ENCODE peak calls at places on chromosomes 5 and 9, in ten cellular contexts. U is IMR-90, P is body of pancreas, D is transverse colon, N is A549, Q is esophagus squamous epithelium, C is Peyer's patch, K is ovary, B is HCT116, W is adrenal gland. O is an unnamed sample.

GRCh38 chr9:20622330-20623020 is at the start of gene MLLT3:
- DNase-seq in U (peak), P (peak), D (peak), N (peak), Q (peak), C (peak), K (peak), B (peak), W (peak), O (peak)

GRCh38 chr9:123637940-123638634 is 282.1 kb downstream of the CRB2 start:
- DNase-seq in U (peak), P (no peak), D (peak), N (no peak), Q (no peak), C (no peak), K (no peak), B (no peak), W (no peak), O (no peak)

GRCh38 chr9:15268317-15268716 is 38.7 kb downstream of the TTC39B start:
- DNase-seq in U (peak), P (no peak), D (no peak), N (no peak), Q (no peak), C (no peak), K (no peak), B (no peak), W (no peak), O (no peak)

GRCh38 chr5:14190194-14191164 is 47.3 kb downstream of the TRIO start:
- DNase-seq in U (peak), P (no peak), D (no peak), N (peak), Q (no peak), C (no peak), K (no peak), B (peak), W (peak), O (peak)

GRCh38 chr9:113503613-113504230 is 40.2 kb downstream of the RGS3 start:
- DNase-seq in U (peak), P (no peak), D (no peak), N (no peak), Q (no peak), C (no peak), K (no peak), B (no peak), W (no peak), O (no peak)

GRCh38 chr5:125813221-125813974 is 609.8 kb upstream of the GRAMD2B start:
- DNase-seq in U (no peak), P (no peak), D (no peak), N (no peak), Q (no peak), C (no peak), K (no peak), B (no peak), W (no peak), O (no peak)

GRCh38 chr5:131264453-131265200 is 774 bp downstream of the CDC42SE2 start:
- DNase-seq in U (peak), P (peak), D (peak), N (peak), Q (no peak), C (peak), K (peak), B (no peak), W (peak), O (no peak)

GRCh38 chr9:121686930-121687541 is 35.6 kb downstream of the DAB2IP start:
- DNase-seq in U (peak), P (peak), D (peak), N (peak), Q (no peak), C (peak), K (peak), B (peak), W (peak), O (peak)

GRCh38 chr9:131180454-131180853 is 55.1 kb downstream of the NUP214 start:
- DNase-seq in U (peak), P (no peak), D (no peak), N (no peak), Q (no peak), C (no peak), K (peak), B (no peak), W (no peak), O (no peak)

GRCh38 chr9:135088348-135088978 is 995 bp downstream of the OLFM1 start:
- DNase-seq in U (no peak), P (no peak), D (no peak), N (no peak), Q (no peak), C (no peak), K (no peak), B (no peak), W (no peak), O (no peak)

GRCh38 chr5:9766581-9766980 is 136.4 kb upstream of the TAS2R1 start:
- DNase-seq in U (peak), P (no peak), D (no peak), N (no peak), Q (no peak), C (no peak), K (no peak), B (no peak), W (no peak), O (no peak)

DNA sequence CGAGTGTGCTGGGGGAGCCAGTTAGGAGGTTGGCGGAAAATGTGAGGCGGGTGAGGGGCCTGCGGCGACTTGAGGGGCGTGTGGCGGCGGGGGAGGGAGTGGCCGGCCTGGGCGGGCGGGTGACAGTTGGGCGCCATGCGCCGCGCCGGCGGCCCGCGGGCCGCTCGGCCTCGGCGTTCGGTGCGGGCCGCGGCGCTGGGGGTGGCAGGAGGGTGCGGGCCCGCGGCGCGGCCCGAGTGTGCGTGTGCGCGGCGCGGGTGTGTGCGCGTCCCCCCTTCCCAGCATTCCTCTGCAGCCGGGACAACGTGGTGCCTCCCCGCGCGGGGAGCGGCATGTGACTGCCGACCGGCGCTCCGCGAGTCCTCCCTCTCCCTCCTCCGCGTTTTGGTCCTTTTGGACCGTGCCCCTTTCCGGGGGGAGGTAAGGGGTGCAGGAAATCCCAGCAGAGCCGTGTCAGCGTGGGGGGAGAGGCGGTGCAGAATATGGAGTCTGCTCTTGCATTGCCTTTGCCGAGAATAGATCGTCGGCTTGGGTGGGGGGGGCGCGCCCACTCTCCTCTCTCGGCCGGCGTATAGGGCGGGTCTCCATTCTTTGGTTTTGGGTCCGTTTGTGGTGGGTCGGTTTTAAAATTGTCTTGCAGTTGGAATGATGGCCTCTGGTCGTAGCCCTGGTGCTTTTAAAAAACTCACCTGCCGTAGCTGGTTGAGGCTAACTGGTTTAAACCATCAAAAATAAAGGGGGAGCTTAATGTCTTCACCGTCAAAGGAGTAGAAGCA is 1.9 kb downstream of the LARP1 start:
- DNase-seq in U (peak), P (peak), D (peak), N (peak), Q (no peak), C (peak), K (peak), B (no peak), W (peak), O (peak)
- TF ChIP-seq POLR2A in U (no peak), P (peak), D (no peak), N (no peak), Q (no peak), C (no peak), K (peak), B (peak), W (no peak), O (peak)

DNA sequence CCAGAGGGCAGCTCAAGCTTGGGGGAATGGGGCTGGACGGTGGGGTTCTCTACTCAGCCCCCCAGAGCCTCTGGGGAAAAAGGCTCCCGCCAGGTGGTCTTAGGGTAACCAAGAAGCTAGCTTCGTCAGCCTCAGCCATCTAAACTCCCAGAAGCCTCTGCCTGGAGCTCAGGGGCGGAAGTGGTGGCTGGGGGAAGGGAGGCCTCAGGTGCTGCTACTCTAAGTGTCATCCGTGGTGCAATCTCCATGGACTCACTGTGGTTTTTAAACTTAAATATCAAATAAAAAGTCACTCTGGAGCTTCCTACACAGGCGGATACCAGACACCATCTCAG is 748 bp downstream of the DOCK2 start:
- DNase-seq in U (no peak), P (no peak), D (peak), N (no peak), Q (no peak), C (no peak), K (no peak), B (no peak), W (no peak), O (no peak)
- TF ChIP-seq POLR2A in U (no peak), P (no peak), D (no peak), N (no peak), Q (no peak), C (no peak), K (no peak), B (no peak), W (no peak), O (no peak)

GRCh38 chr5:74766887-74767578 is at the start of the genes GFM2 and NSA2:
- DNase-seq in U (peak), P (peak), D (peak), N (peak), Q (peak), C (peak), K (peak), B (peak), W (peak), O (peak)
- TF ChIP-seq POLR2A in U (peak), P (peak), D (peak), N (peak), Q (no peak), C (peak), K (peak), B (peak), W (no peak), O (peak)

GRCh38 chr5:149551227-149552037 is at the start of gene CSNK1A1:
- DNase-seq in U (peak), P (peak), D (peak), N (peak), Q (peak), C (peak), K (peak), B (peak), W (peak), O (peak)
- TF ChIP-seq POLR2A in U (peak), P (peak), D (peak), N (peak), Q (no peak), C (peak), K (peak), B (peak), W (peak), O (peak)